ENCODE peak calls at places on chromosomes 7 and 10, in ten cellular contexts. O is AG10803, B is K562, G is choroid plexus epithelial cell, C is fibroblast of the aortic adventitia, F is lung, E is ovary, P is HCT116, T is mammary epithelial cell, L is mucosa of descending colon. K is an unnamed sample.

GRCh38 chr7:55792048-55792447 is 70.5 kb downstream of the SEPTIN14 start:
- DNase-seq in O (no peak), B (no peak), G (no peak), C (no peak), F (no peak), E (no peak), P (no peak), T (no peak), L (no peak), K (no peak)

GRCh38 chr10:133257489-133258065 is 19.1 kb downstream of the ADAM8 start:
- DNase-seq in O (peak; percentile 19), B (peak; percentile 53), G (peak; percentile 27), C (peak; percentile 32), F (peak; percentile 80), E (peak; percentile 79), P (no peak), T (peak; percentile 58), L (peak; percentile 88), K (peak; percentile 26)

GRCh38 chr10:16965740-16966447 is 148.7 kb upstream of the RSU1 start:
- DNase-seq in O (peak; percentile 99), B (no peak), G (peak; percentile 90), C (peak; percentile 95), F (no peak), E (no peak), P (peak; percentile 72), T (peak; percentile 97), L (no peak), K (peak; percentile 99)

GRCh38 chr7:151809156-151809863 is 67.6 kb downstream of the PRKAG2 start:
- DNase-seq in O (no peak), B (no peak), G (no peak), C (no peak), F (no peak), E (no peak), P (no peak), T (no peak), L (no peak), K (no peak)

GRCh38 chr7:44681645-44682044 is 67.0 kb upstream of the ZMIZ2 start:
- DNase-seq in O (no peak), B (no peak), G (no peak), C (no peak), F (no peak), E (no peak), P (no peak), T (no peak), L (no peak), K (no peak)

GRCh38 chr7:48109848-48110663 is 21.0 kb downstream of the UPP1 start:
- DNase-seq in O (no peak), B (peak; percentile 68), G (peak; percentile 49), C (peak; percentile 54), F (peak; percentile 84), E (peak; percentile 46), P (peak; percentile 46), T (peak; percentile 71), L (peak; percentile 92), K (peak; percentile 38)

GRCh38 chr7:116501425-116502167 is 2.1 kb downstream of the CAV2 start:
- DNase-seq in O (peak; percentile 30), B (peak; percentile 88), G (peak; percentile 50), C (peak; percentile 39), F (no peak), E (peak; percentile 15), P (no peak), T (peak; percentile 48), L (no peak), K (no peak)

GRCh38 chr7:22477876-22478450 is 22.0 kb downstream of the STEAP1B start:
- DNase-seq in O (no peak), B (no peak), G (no peak), C (no peak), F (no peak), E (no peak), P (no peak), T (peak; percentile 16), L (no peak), K (no peak)

GRCh38 chr7:52741670-52742069 is 293.8 kb upstream of the POM121L12 start:
- DNase-seq in O (no peak), B (no peak), G (no peak), C (no peak), F (no peak), E (no peak), P (no peak), T (no peak), L (no peak), K (no peak)

GRCh38 chr10:89609730-89610393 is 35.2 kb downstream of the PANK1 start:
- DNase-seq in O (no peak), B (peak; percentile 8), G (no peak), C (no peak), F (no peak), E (no peak), P (no peak), T (no peak), L (no peak), K (no peak)

GRCh38 chr10:11450427-11450826 is 161.0 kb downstream of the USP6NL start:
- DNase-seq in O (no peak), B (peak; percentile 69), G (no peak), C (no peak), F (no peak), E (no peak), P (no peak), T (no peak), L (no peak), K (no peak)

GRCh38 chr10:33901166-33901565 is 566.7 kb upstream of the NRP1 start:
- DNase-seq in O (peak; percentile 69), B (no peak), G (peak; percentile 78), C (peak; percentile 91), F (no peak), E (peak; percentile 18), P (no peak), T (peak; percentile 65), L (no peak), K (peak; percentile 80)

GRCh38 chr7:142301299-142301698 is 43.4 kb upstream of the PRSS58 start:
- DNase-seq in O (no peak), B (no peak), G (no peak), C (no peak), F (no peak), E (no peak), P (no peak), T (no peak), L (no peak), K (no peak)

GRCh38 chr10:103466734-103467133 is 8.0 kb upstream of the CALHM1 start:
- DNase-seq in O (peak; percentile 28), B (no peak), G (peak; percentile 70), C (no peak), F (no peak), E (no peak), P (no peak), T (no peak), L (no peak), K (no peak)

GRCh38 chr7:148912758-148913541 is 28.9 kb upstream of the EZH2 start:
- DNase-seq in O (no peak), B (no peak), G (no peak), C (no peak), F (no peak), E (no peak), P (peak; percentile 27), T (no peak), L (no peak), K (peak; percentile 6)

GRCh38 chr10:48480397-48481374 is 124.2 kb downstream of the ARHGAP22 start:
- DNase-seq in O (no peak), B (peak; percentile 77), G (no peak), C (no peak), F (no peak), E (no peak), P (no peak), T (no peak), L (no peak), K (no peak)

GRCh38 chr10:29403208-29403607 is 114.3 kb downstream of the LYZL1 start:
- DNase-seq in O (no peak), B (no peak), G (no peak), C (no peak), F (no peak), E (no peak), P (no peak), T (no peak), L (no peak), K (no peak)

GRCh38 chr7:76196786-76197185 is 4.9 kb upstream of the SRRM3 start:
- DNase-seq in O (no peak), B (no peak), G (no peak), C (no peak), F (no peak), E (no peak), P (no peak), T (no peak), L (no peak), K (no peak)

DNA sequence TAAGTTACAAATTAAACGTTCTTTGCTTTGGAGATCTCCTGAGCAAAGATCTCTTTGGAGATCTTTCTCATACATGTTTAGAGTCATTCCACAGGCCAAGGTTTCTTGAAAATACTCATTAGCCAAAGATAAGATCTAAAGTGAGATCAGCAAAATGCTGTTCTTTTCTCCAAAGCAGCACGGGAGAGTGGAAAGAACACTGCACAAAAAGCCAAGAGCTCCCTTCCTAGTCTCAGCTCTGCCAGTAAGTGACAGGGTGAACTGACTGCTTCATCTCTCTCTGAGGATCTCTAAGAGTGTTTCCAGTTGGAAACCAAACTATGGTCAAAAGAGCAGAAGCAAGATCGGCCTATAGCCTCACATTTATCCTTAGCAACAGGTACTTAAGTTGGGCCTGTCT is 168.4 kb upstream of the ASAH2 start:
- DNase-seq in O (no peak), B (no peak), G (no peak), C (no peak), F (no peak), E (no peak), P (no peak), T (no peak), L (no peak), K (no peak)
- H3K4me3 ChIP-seq in O (no peak overlapping the region), B (no peak overlapping the region), G (no peak overlapping the region), C (no peak overlapping the region), F (no peak overlapping the region), E (no peak overlapping the region), P (no peak overlapping the region), T (no peak overlapping the region), L (no peak overlapping the region), K (no peak overlapping the region)

GRCh38 chr10:21069929-21070363 is 172.8 kb upstream of the NEBL start:
- DNase-seq in O (no peak), B (no peak), G (no peak), C (no peak), F (no peak), E (no peak), P (no peak), T (no peak), L (no peak), K (no peak)
- TF ChIP-seq CTCF in O (no peak), B (no peak), G (no peak), C (no peak), F (no peak), E (no peak), P (no peak), T (no peak), L (no peak), K (no peak)

GRCh38 chr7:99127636-99128035 is 16.3 kb downstream of the SMURF1 start:
- DNase-seq in O (peak; percentile 75), B (no peak), G (no peak), C (peak; percentile 72), F (no peak), E (no peak), P (no peak), T (no peak), L (no peak), K (no peak)
- H3K4me3 ChIP-seq in O (peak overlapping the region; percentile 28), B (no peak overlapping the region), G (no peak overlapping the region), C (no peak overlapping the region), F (no peak overlapping the region), E (no peak overlapping the region), P (no peak overlapping the region), T (no peak overlapping the region), L (no peak overlapping the region), K (no peak overlapping the region)

GRCh38 chr10:84739641-84740040 is 411.3 kb downstream of the CCSER2 start:
- DNase-seq in O (no peak), B (no peak), G (no peak), C (no peak), F (no peak), E (no peak), P (no peak), T (no peak), L (no peak), K (no peak)
- TF ChIP-seq CTCF in O (no peak), B (no peak), G (no peak), C (no peak), F (no peak), E (no peak), P (no peak), T (peak; percentile 23), L (no peak), K (no peak)

K was measured in astrocyte of the spinal cord.